ENCODE peak calls at places on chromosomes 11 and 22, in nine cellular contexts. One of them, this sample, is unnamed.

GRCh38 chr11:68685656-68686380 is 1.5 kb downstream of the GAL start:
- DNase-seq in HuH-7: no peak
- DNase-seq in NCI-H510A: no peak
- DNase-seq in NCI-H460: no peak
- DNase-seq in AG08395: no peak
- DNase-seq in GM03348: no peak
- DNase-seq in NCI-H524: no peak
- DNase-seq in lower leg skin: no peak
- DNase-seq in HS-5: no peak
- DNase-seq in this sample: no peak

GRCh38 chr11:130413383-130414106 is 14.9 kb downstream of the ADAMTS8 start:
- DNase-seq in HuH-7: no peak
- DNase-seq in NCI-H510A: no peak
- DNase-seq in NCI-H460: no peak
- DNase-seq in AG08395: peak; percentile 95
- DNase-seq in GM03348: peak; percentile 90
- DNase-seq in NCI-H524: no peak
- DNase-seq in lower leg skin: no peak
- DNase-seq in HS-5: peak; percentile 76
- DNase-seq in this sample: no peak

GRCh38 chr11:27968461-27968860 is 139.5 kb downstream of the KIF18A start:
- DNase-seq in HuH-7: no peak
- DNase-seq in NCI-H510A: no peak
- DNase-seq in NCI-H460: no peak
- DNase-seq in AG08395: no peak
- DNase-seq in GM03348: no peak
- DNase-seq in NCI-H524: no peak
- DNase-seq in lower leg skin: no peak
- DNase-seq in HS-5: no peak
- DNase-seq in this sample: no peak

GRCh38 chr22:37624876-37625275 is 14.6 kb upstream of the SH3BP1 start:
- DNase-seq in HuH-7: no peak
- DNase-seq in NCI-H510A: no peak
- DNase-seq in NCI-H460: no peak
- DNase-seq in AG08395: no peak
- DNase-seq in GM03348: no peak
- DNase-seq in NCI-H524: no peak
- DNase-seq in lower leg skin: no peak
- DNase-seq in HS-5: no peak
- DNase-seq in this sample: no peak

GRCh38 chr11:102111011-102111786 is 952 bp downstream of the YAP1 start:
- DNase-seq in HuH-7: peak; percentile 81
- DNase-seq in NCI-H510A: no peak
- DNase-seq in NCI-H460: peak; percentile 63
- DNase-seq in AG08395: peak; percentile 70
- DNase-seq in GM03348: peak; percentile 89
- DNase-seq in NCI-H524: no peak
- DNase-seq in lower leg skin: peak; percentile 95
- DNase-seq in HS-5: peak; percentile 49
- DNase-seq in this sample: peak; percentile 69

GRCh38 chr22:32531955-32532818 is 57.6 kb downstream of the FBXO7 start:
- DNase-seq in HuH-7: no peak
- DNase-seq in NCI-H510A: no peak
- DNase-seq in NCI-H460: no peak
- DNase-seq in AG08395: peak; percentile 98
- DNase-seq in GM03348: peak; percentile 98
- DNase-seq in NCI-H524: no peak
- DNase-seq in lower leg skin: peak; percentile 98
- DNase-seq in HS-5: no peak
- DNase-seq in this sample: no peak

GRCh38 chr11:79369094-79369493 is 71.7 kb downstream of the TENM4 start:
- DNase-seq in HuH-7: no peak
- DNase-seq in NCI-H510A: no peak
- DNase-seq in NCI-H460: no peak
- DNase-seq in AG08395: no peak
- DNase-seq in GM03348: no peak
- DNase-seq in NCI-H524: peak; percentile 48
- DNase-seq in lower leg skin: no peak
- DNase-seq in HS-5: no peak
- DNase-seq in this sample: no peak

GRCh38 chr22:19448076-19448607 is 631 bp upstream of the C22orf39 start:
- DNase-seq in HuH-7: peak; percentile 93
- DNase-seq in NCI-H510A: peak; percentile 55
- DNase-seq in NCI-H460: peak; percentile 16
- DNase-seq in AG08395: peak; percentile 71
- DNase-seq in GM03348: peak; percentile 81
- DNase-seq in NCI-H524: peak; percentile 90
- DNase-seq in lower leg skin: no peak
- DNase-seq in HS-5: no peak
- DNase-seq in this sample: peak; percentile 83

GRCh38 chr11:2779499-2779980 is 79.7 kb upstream of the KCNQ1OT1 start:
- DNase-seq in HuH-7: no peak
- DNase-seq in NCI-H510A: no peak
- DNase-seq in NCI-H460: no peak
- DNase-seq in AG08395: no peak
- DNase-seq in GM03348: no peak
- DNase-seq in NCI-H524: no peak
- DNase-seq in lower leg skin: no peak
- DNase-seq in HS-5: no peak
- DNase-seq in this sample: no peak

GRCh38 chr11:132595246-132595645 is 937.1 kb downstream of the OPCML start:
- DNase-seq in HuH-7: no peak
- DNase-seq in NCI-H510A: no peak
- DNase-seq in NCI-H460: no peak
- DNase-seq in AG08395: no peak
- DNase-seq in GM03348: no peak
- DNase-seq in NCI-H524: no peak
- DNase-seq in lower leg skin: no peak
- DNase-seq in HS-5: no peak
- DNase-seq in this sample: no peak

GRCh38 chr11:96200243-96200642 is 142.8 kb downstream of the MAML2 start:
- DNase-seq in HuH-7: no peak
- DNase-seq in NCI-H510A: no peak
- DNase-seq in NCI-H460: no peak
- DNase-seq in AG08395: peak; percentile 73
- DNase-seq in GM03348: peak; percentile 74
- DNase-seq in NCI-H524: no peak
- DNase-seq in lower leg skin: no peak
- DNase-seq in HS-5: no peak
- DNase-seq in this sample: no peak

GRCh38 chr22:44026066-44026629 is 2.0 kb downstream of the PARVB start:
- DNase-seq in HuH-7: no peak
- DNase-seq in NCI-H510A: no peak
- DNase-seq in NCI-H460: no peak
- DNase-seq in AG08395: peak; percentile 37
- DNase-seq in GM03348: peak; percentile 64
- DNase-seq in NCI-H524: no peak
- DNase-seq in lower leg skin: no peak
- DNase-seq in HS-5: no peak
- DNase-seq in this sample: no peak

GRCh38 chr11:46639197-46639839 is 22.0 kb downstream of the ATG13 start:
- DNase-seq in HuH-7: no peak
- DNase-seq in NCI-H510A: no peak
- DNase-seq in NCI-H460: no peak
- DNase-seq in AG08395: no peak
- DNase-seq in GM03348: no peak
- DNase-seq in NCI-H524: no peak
- DNase-seq in lower leg skin: no peak
- DNase-seq in HS-5: no peak
- DNase-seq in this sample: no peak

GRCh38 chr11:102220728-102221467 is 96.4 kb upstream of the BIRC3 start:
- DNase-seq in HuH-7: no peak
- DNase-seq in NCI-H510A: no peak
- DNase-seq in NCI-H460: no peak
- DNase-seq in AG08395: no peak
- DNase-seq in GM03348: no peak
- DNase-seq in NCI-H524: no peak
- DNase-seq in lower leg skin: no peak
- DNase-seq in HS-5: peak; percentile 79
- DNase-seq in this sample: no peak

GRCh38 chr11:16924462-16924825 is 89.8 kb downstream of the PLEKHA7 start:
- DNase-seq in HuH-7: no peak
- DNase-seq in NCI-H510A: no peak
- DNase-seq in NCI-H460: no peak
- DNase-seq in AG08395: no peak
- DNase-seq in GM03348: no peak
- DNase-seq in NCI-H524: no peak
- DNase-seq in lower leg skin: no peak
- DNase-seq in HS-5: no peak
- DNase-seq in this sample: no peak

GRCh38 chr11:12787847-12788246 is 113.6 kb downstream of the TEAD1 start:
- DNase-seq in HuH-7: no peak
- DNase-seq in NCI-H510A: no peak
- DNase-seq in NCI-H460: no peak
- DNase-seq in AG08395: no peak
- DNase-seq in GM03348: no peak
- DNase-seq in NCI-H524: no peak
- DNase-seq in lower leg skin: no peak
- DNase-seq in HS-5: peak; percentile 37
- DNase-seq in this sample: no peak

GRCh38 chr11:72814831-72815618 is 814 bp downstream of the ATG16L2 start:
- DNase-seq in HuH-7: peak; percentile 78
- DNase-seq in NCI-H510A: peak; percentile 44
- DNase-seq in NCI-H460: peak; percentile 26
- DNase-seq in AG08395: peak; percentile 56
- DNase-seq in GM03348: peak; percentile 65
- DNase-seq in NCI-H524: peak; percentile 60
- DNase-seq in lower leg skin: peak; percentile 90
- DNase-seq in HS-5: no peak
- DNase-seq in this sample: peak; percentile 60

GRCh38 chr22:46737976-46738641 is at the start of gene CERK:
- DNase-seq in HuH-7: peak; percentile 89
- DNase-seq in NCI-H510A: no peak
- DNase-seq in NCI-H460: peak; percentile 33
- DNase-seq in AG08395: peak; percentile 88
- DNase-seq in GM03348: peak; percentile 96
- DNase-seq in NCI-H524: no peak
- DNase-seq in lower leg skin: peak; percentile 95
- DNase-seq in HS-5: no peak
- DNase-seq in this sample: peak; percentile 77

GRCh38 chr11:128501576-128502549 is 85.5 kb downstream of the ETS1 start:
- DNase-seq in HuH-7: no peak
- DNase-seq in NCI-H510A: no peak
- DNase-seq in NCI-H460: no peak
- DNase-seq in AG08395: peak; percentile 56
- DNase-seq in GM03348: peak; percentile 55
- DNase-seq in NCI-H524: no peak
- DNase-seq in lower leg skin: no peak
- DNase-seq in HS-5: no peak
- DNase-seq in this sample: no peak

GRCh38 chr11:2523821-2524391 is 79.1 kb downstream of the KCNQ1 start:
- DNase-seq in HuH-7: no peak
- DNase-seq in NCI-H510A: no peak
- DNase-seq in NCI-H460: no peak
- DNase-seq in AG08395: no peak
- DNase-seq in GM03348: no peak
- DNase-seq in NCI-H524: no peak
- DNase-seq in lower leg skin: peak; percentile 76
- DNase-seq in HS-5: no peak
- DNase-seq in this sample: no peak

GRCh38 chr11:111514216-111515031 is at the start of gene HOATZ:
- DNase-seq in HuH-7: no peak
- DNase-seq in NCI-H510A: peak; percentile 23
- DNase-seq in NCI-H460: no peak
- DNase-seq in AG08395: no peak
- DNase-seq in GM03348: peak; percentile 17
- DNase-seq in NCI-H524: peak; percentile 36
- DNase-seq in lower leg skin: no peak
- DNase-seq in HS-5: no peak
- DNase-seq in this sample: no peak

GRCh38 chr11:72411623-72412532 is 22.5 kb downstream of the CLPB start:
- DNase-seq in HuH-7: no peak
- DNase-seq in NCI-H510A: peak; percentile 75
- DNase-seq in NCI-H460: no peak
- DNase-seq in AG08395: no peak
- DNase-seq in GM03348: no peak
- DNase-seq in NCI-H524: no peak
- DNase-seq in lower leg skin: no peak
- DNase-seq in HS-5: no peak
- DNase-seq in this sample: no peak

This sample was measured in HEK293T.